ENCODE peak calls at places on chromosomes 12 and 14, in ten cellular contexts. O is progenitor cell of endocrine pancreas, H is foreskin fibroblast, W is uterus, G is endodermal cell, R is right atrium auricular region, A is endothelial cell, S is neural crest cell, D is H9, E is body of pancreas. T is an unnamed sample.

GRCh38 chr14:66038214-66038977 is 447.8 kb upstream of the CCDC196 start:
- DNase-seq in G (no peak), A (no peak), S (peak), H (peak), D (no peak), O (no peak), E (no peak), W (peak), R (peak), T (no peak)

GRCh38 chr14:54420478-54421116 is 20.6 kb downstream of the CNIH1 start:
- DNase-seq in E (no peak), G (peak), A (peak), H (peak), R (no peak), O (no peak), W (no peak), D (no peak), S (peak), T (no peak)

GRCh38 chr12:105204916-105205315 is 31.1 kb downstream of the APPL2 start:
- DNase-seq in S (no peak), R (no peak), A (no peak), H (peak), G (no peak), D (no peak), O (no peak), W (no peak), E (no peak), T (no peak)

GRCh38 chr14:69054030-69054429 is 74.9 kb upstream of the ACTN1 start:
- DNase-seq in D (no peak), R (no peak), G (no peak), H (no peak), W (no peak), S (no peak), O (no peak), E (no peak), A (no peak), T (no peak)

GRCh38 chr12:106767954-106768501 is 6.5 kb upstream of the RIC8B start:
- DNase-seq in R (no peak), A (no peak), E (peak), H (peak), W (no peak), S (peak), D (peak), O (no peak), G (peak), T (no peak)

GRCh38 chr14:71932229-71932951 is at the start of gene RGS6:
- DNase-seq in R (no peak), S (peak), O (peak), H (peak), W (no peak), A (peak), E (peak), D (peak), G (peak), T (peak)

GRCh38 chr12:114783176-114783575 is 99.2 kb upstream of the TBX3 start:
- DNase-seq in R (no peak), H (peak), D (no peak), G (no peak), W (no peak), O (no peak), A (no peak), S (no peak), E (no peak), T (no peak)

GRCh38 chr12:78674311-78675085 is 190.1 kb upstream of the SYT1 start:
- DNase-seq in A (no peak), R (no peak), G (no peak), O (no peak), H (peak), E (no peak), W (no peak), S (no peak), D (no peak), T (no peak)

GRCh38 chr12:7351177-7351576 is 47.3 kb downstream of the ACSM4 start:
- DNase-seq in O (no peak), G (no peak), S (no peak), W (no peak), H (no peak), E (no peak), A (no peak), D (no peak), R (no peak), T (no peak)

GRCh38 chr12:116708826-116709756 is 28.8 kb downstream of the SPRING1 start:
- DNase-seq in S (peak), R (peak), D (peak), A (peak), E (peak), O (no peak), H (peak), G (peak), W (peak), T (peak)

GRCh38 chr12:10722502-10722904 is 620 bp downstream of the YBX3 start:
- DNase-seq in D (no peak), R (peak), H (peak), E (peak), W (peak), A (peak), G (peak), S (peak), O (peak), T (peak)

GRCh38 chr14:75577090-75577489 is 1.3 kb upstream of the FLVCR2 start:
- DNase-seq in W (no peak), A (no peak), R (no peak), H (no peak), O (no peak), D (no peak), S (no peak), E (no peak), G (no peak), T (no peak)

GRCh38 chr12:1842183-1842904 is 22.0 kb downstream of the LRTM2 start:
- DNase-seq in H (no peak), O (no peak), W (no peak), D (peak), A (no peak), S (no peak), G (peak), R (no peak), E (no peak), T (no peak)

GRCh38 chr12:27964123-27964522 is 8.4 kb downstream of the PTHLH start:
- DNase-seq in S (no peak), W (no peak), G (no peak), E (no peak), D (no peak), A (no peak), O (no peak), R (no peak), H (no peak), T (no peak)

GRCh38 chr14:81890020-81890419 is 356.4 kb upstream of the SEL1L start:
- DNase-seq in O (no peak), A (no peak), R (no peak), E (no peak), H (no peak), G (no peak), D (no peak), S (no peak), W (no peak), T (no peak)

GRCh38 chr14:51959928-51960327 is 29.4 kb upstream of the RTRAF start:
- DNase-seq in D (no peak), H (no peak), S (no peak), A (no peak), E (no peak), W (no peak), R (no peak), O (no peak), G (no peak), T (no peak)

GRCh38 chr12:45379261-45379660 is 163.4 kb downstream of the ANO6 start:
- DNase-seq in W (no peak), O (no peak), G (no peak), S (no peak), E (no peak), H (peak), A (no peak), R (no peak), D (no peak), T (no peak)

GRCh38 chr14:99191663-99192621 is 80.1 kb downstream of the BCL11B start:
- DNase-seq in S (no peak), W (peak), H (peak), A (no peak), R (peak), E (peak), G (no peak), D (no peak), O (no peak), T (no peak)

GRCh38 chr12:128853321-128854197 is at the start of gene GLT1D1:
- DNase-seq in G (no peak), O (peak), H (no peak), E (no peak), S (peak), R (no peak), W (no peak), A (peak), D (peak), T (peak)

GRCh38 chr12:42213023-42213422 is 25.0 kb downstream of the YAF2 start:
- DNase-seq in E (no peak), W (no peak), D (no peak), G (no peak), R (no peak), O (no peak), S (no peak), H (peak), A (no peak), T (no peak)

GRCh38 chr14:20624495-20625070 is 16.9 kb downstream of the OR6S1 start:
- DNase-seq in E (peak), O (no peak), D (peak), R (peak), H (peak), A (peak), W (peak), S (peak), G (peak), T (peak)

GRCh38 chr12:110825530-110825929 is 21.3 kb upstream of the CCDC63 start:
- DNase-seq in S (no peak), W (no peak), D (no peak), R (no peak), E (no peak), O (no peak), A (no peak), H (no peak), G (no peak), T (no peak)

GRCh38 chr12:10364839-10365681 is 24.8 kb downstream of the KLRK1 start:
- DNase-seq in D (peak), S (no peak), G (peak), W (peak), H (peak), E (peak), O (no peak), A (peak), R (no peak), T (peak)

GRCh38 chr12:121812921-121813896 is 9.4 kb downstream of the SETD1B start:
- DNase-seq in S (no peak), G (no peak), O (no peak), H (peak), R (no peak), E (peak), D (no peak), W (no peak), A (no peak), T (no peak)

GRCh38 chr14:68412505-68413496 is 380.1 kb downstream of the ZFP36L1 start:
- DNase-seq in H (no peak), R (no peak), O (no peak), G (no peak), A (no peak), S (no peak), W (no peak), E (no peak), D (no peak), T (no peak)

DNA sequence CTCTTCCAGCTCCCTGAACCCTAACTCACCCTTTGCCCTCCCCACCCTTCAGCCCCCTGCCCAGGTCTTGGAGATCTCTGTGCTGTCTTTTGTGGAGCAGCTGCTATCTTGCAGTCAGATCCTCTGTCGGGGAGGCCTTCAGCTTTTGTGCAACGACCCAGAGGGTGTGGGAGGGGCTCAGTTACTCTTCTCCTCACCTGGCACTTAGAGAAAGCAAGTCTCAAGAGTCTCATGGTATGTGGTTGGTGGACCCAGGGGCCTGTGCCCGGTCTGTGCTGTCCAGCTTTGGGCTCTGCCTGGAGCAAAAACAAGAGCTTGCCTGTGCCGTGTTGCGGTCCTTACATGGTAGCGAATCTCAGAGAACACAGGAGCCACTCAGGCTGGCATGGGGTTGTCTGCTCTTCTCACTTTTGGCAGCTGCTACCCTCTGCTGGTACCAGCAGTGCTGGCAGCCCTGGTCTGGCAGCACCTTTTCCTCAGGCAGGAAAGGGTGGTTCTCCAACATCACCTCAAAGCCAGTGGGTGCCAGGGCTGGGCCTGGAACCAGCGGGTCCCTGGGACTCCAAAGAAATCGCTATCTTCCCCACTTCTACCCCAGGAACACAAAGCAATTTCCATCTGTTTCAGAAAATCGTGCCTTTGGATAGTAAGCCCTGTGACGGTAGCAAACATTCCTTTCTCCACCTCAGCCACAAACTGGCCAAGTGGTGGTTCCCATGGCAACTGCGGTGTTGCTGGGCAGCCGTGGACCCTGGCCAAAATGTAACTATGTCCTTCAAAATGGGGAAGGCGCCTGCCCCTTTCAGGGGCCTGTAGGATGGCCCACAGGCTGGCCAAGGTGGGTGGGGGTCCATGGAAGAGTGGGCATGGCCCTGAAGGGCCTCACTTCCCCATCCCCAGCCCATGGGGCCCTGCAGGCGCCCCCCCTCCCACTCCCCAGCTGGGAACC is 90.0 kb downstream of the RIN3 start:
- DNase-seq in O (no peak), A (no peak), G (no peak), R (no peak), D (no peak), W (no peak), H (peak), S (no peak), E (no peak), T (no peak)
- TF ChIP-seq CTCF in O (no peak), A (no peak), G (peak), R (peak), D (no peak), W (no peak), H (peak), S (no peak), E (no peak), T (no peak)

GRCh38 chr14:24440606-24441399 is 1.8 kb downstream of the SDR39U1 start:
- DNase-seq in D (no peak), W (no peak), G (no peak), H (no peak), R (no peak), O (no peak), S (no peak), A (no peak), E (no peak), T (no peak)

GRCh38 chr14:24441485-24441884 is 1.1 kb downstream of the SDR39U1 start:
- DNase-seq in E (no peak), H (no peak), D (no peak), G (no peak), A (no peak), S (no peak), R (no peak), O (no peak), W (no peak), T (no peak)

GRCh38 chr14:24441904-24442239 is 704 bp downstream of the SDR39U1 start:
- DNase-seq in E (no peak), O (no peak), R (no peak), D (no peak), S (no peak), H (peak), G (no peak), A (no peak), W (no peak), T (no peak)

GRCh38 chr14:24443053-24443683 is 592 bp upstream of the SDR39U1 start:
- DNase-seq in S (no peak), G (no peak), R (no peak), H (no peak), O (no peak), D (no peak), A (no peak), W (no peak), E (no peak), T (no peak)

GRCh38 chr14:24442240-24443052 is at the start of gene SDR39U1:
- DNase-seq in O (peak), G (peak), A (peak), W (peak), E (peak), S (peak), R (peak), D (peak), H (peak), T (peak)
- TF ChIP-seq CTCF in O (peak), G (no peak), A (no peak), W (no peak), E (no peak), S (peak), R (no peak), D (no peak), H (no peak), T (no peak)

GRCh38 chr14:92088494-92088893 is 17.9 kb downstream of the ATXN3 start:
- DNase-seq in O (no peak), E (no peak), D (no peak), H (no peak), W (no peak), S (no peak), R (no peak), A (no peak), G (no peak), T (no peak)

DNA sequence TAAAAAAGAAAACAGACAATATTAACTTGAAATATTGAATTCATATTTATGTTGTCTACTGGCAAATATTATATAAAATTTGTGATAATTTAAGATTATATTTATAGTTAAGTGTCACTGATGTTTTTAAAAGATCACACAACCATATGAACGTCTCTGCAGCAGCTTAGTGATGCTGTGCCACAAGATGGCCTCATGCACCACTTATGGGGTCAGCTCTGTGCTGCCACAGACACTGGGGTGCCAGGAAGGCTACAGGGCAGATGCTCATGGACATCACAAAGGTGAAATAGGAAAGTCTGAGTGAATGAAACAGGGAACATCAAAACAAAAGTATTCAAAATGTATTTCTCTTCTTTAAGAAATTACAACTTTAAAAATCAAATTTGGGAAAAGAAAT is 13.1 kb downstream of the ATXN3 start:
- DNase-seq in G (no peak), O (no peak), W (no peak), D (no peak), H (peak), S (no peak), R (no peak), E (no peak), A (no peak), T (no peak)
- TF ChIP-seq CTCF in G (peak), O (peak), W (no peak), D (peak), H (no peak), S (no peak), R (peak), E (no peak), A (no peak), T (peak)

DNA sequence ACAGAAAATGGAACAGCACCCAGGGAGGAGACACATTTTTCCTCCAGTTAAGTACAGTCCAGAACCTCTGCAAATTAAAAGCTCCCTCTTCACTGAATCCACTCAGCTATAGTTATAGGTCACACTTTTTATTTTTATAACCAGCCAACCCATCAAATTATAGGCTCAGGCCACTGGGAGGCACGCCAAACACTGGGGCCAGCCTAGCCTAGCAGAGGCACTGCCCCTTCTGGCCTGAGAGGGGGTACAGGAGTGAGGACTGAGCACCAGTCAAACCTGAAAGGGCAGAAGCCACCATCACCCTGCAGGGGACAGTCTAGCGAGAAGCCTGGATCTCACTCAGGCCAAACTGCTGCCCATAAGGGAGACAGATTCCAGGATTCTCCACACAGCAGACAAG is 19.3 kb downstream of the FMNL3 start:
- DNase-seq in G (peak), R (no peak), D (peak), W (no peak), S (no peak), O (no peak), H (no peak), A (no peak), E (no peak), T (no peak)
- TF ChIP-seq CTCF in G (peak), R (no peak), D (peak), W (no peak), S (no peak), O (peak), H (no peak), A (no peak), E (no peak), T (no peak)

DNA sequence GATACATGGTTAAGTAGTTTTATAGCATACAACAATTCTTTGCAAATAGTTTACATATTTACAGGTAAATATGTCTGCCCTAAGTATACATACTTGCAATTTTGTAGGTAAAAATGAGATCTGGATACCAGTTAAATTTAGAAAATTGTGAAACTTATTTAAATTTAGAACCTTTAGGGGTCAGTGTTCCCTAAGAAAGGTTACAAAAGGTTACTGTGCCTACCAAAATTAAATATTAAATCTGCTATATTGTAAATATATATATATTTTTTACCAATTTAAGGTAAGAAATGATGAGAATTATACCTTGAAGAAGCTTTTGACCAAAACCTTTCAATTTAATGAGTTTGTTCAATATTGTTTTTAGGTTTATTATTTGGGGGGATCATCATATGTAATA is 54.0 kb downstream of the MIPOL1 start:
- DNase-seq in S (no peak), H (no peak), W (no peak), G (no peak), R (no peak), A (no peak), D (no peak), E (no peak), O (no peak), T (no peak)
- TF ChIP-seq CTCF in S (peak), H (no peak), W (no peak), G (peak), R (no peak), A (peak), D (peak), E (no peak), O (peak), T (no peak)

T was measured in GM20000.